ENCODE peak calls at places on chromosomes 2 and 18, in six cellular contexts. One of them, this sample, is unnamed.

GRCh38 chr2:79977782-79978181 is 326.8 kb downstream of the LRRTM1 start:
- DNase-seq in sciatic nerve: no peak
- DNase-seq in right lobe of liver: no peak
- DNase-seq in activated naive CD4-positive, alpha-beta T cell treated with anti-CD3 and anti-CD28 coated beads, Interleukin-2, amount 50 U/mL, for 72 hours: no peak
- DNase-seq in mammary epithelial cell: no peak
- DNase-seq in Calu3: no peak
- DNase-seq in this sample: no peak

GRCh38 chr2:9252002-9252357 is 45.4 kb downstream of the ASAP2 start:
- DNase-seq in activated naive CD4-positive, alpha-beta T cell treated with anti-CD3 and anti-CD28 coated beads, Interleukin-2, amount 50 U/mL, for 72 hours: no peak
- DNase-seq in sciatic nerve: no peak
- DNase-seq in mammary epithelial cell: no peak
- DNase-seq in Calu3: no peak
- DNase-seq in right lobe of liver: no peak
- DNase-seq in this sample: no peak

GRCh38 chr18:42929857-42930256 is 185.6 kb downstream of the RIT2 start:
- DNase-seq in activated naive CD4-positive, alpha-beta T cell treated with anti-CD3 and anti-CD28 coated beads, Interleukin-2, amount 50 U/mL, for 72 hours: no peak
- DNase-seq in right lobe of liver: no peak
- DNase-seq in mammary epithelial cell: peak; percentile 5
- DNase-seq in sciatic nerve: no peak
- DNase-seq in Calu3: no peak
- DNase-seq in this sample: no peak

GRCh38 chr2:40204268-40204667 is 247.6 kb downstream of the SLC8A1 start:
- DNase-seq in activated naive CD4-positive, alpha-beta T cell treated with anti-CD3 and anti-CD28 coated beads, Interleukin-2, amount 50 U/mL, for 72 hours: no peak
- DNase-seq in Calu3: no peak
- DNase-seq in mammary epithelial cell: no peak
- DNase-seq in sciatic nerve: no peak
- DNase-seq in right lobe of liver: no peak
- DNase-seq in this sample: no peak

GRCh38 chr2:99481527-99481926 is 8.3 kb downstream of the REV1 start:
- DNase-seq in mammary epithelial cell: no peak
- DNase-seq in activated naive CD4-positive, alpha-beta T cell treated with anti-CD3 and anti-CD28 coated beads, Interleukin-2, amount 50 U/mL, for 72 hours: no peak
- DNase-seq in right lobe of liver: no peak
- DNase-seq in Calu3: no peak
- DNase-seq in sciatic nerve: no peak
- DNase-seq in this sample: no peak

GRCh38 chr2:114642371-114642770 is 199.9 kb downstream of the DPP10 start:
- DNase-seq in sciatic nerve: no peak
- DNase-seq in Calu3: no peak
- DNase-seq in right lobe of liver: no peak
- DNase-seq in activated naive CD4-positive, alpha-beta T cell treated with anti-CD3 and anti-CD28 coated beads, Interleukin-2, amount 50 U/mL, for 72 hours: no peak
- DNase-seq in mammary epithelial cell: no peak
- DNase-seq in this sample: no peak

GRCh38 chr2:205709319-205709718 is 27.0 kb downstream of the NRP2 start:
- DNase-seq in mammary epithelial cell: peak; percentile 38
- DNase-seq in Calu3: no peak
- DNase-seq in activated naive CD4-positive, alpha-beta T cell treated with anti-CD3 and anti-CD28 coated beads, Interleukin-2, amount 50 U/mL, for 72 hours: no peak
- DNase-seq in right lobe of liver: no peak
- DNase-seq in sciatic nerve: no peak
- DNase-seq in this sample: no peak

GRCh38 chr2:70873541-70873940 is 37.9 kb upstream of the CD207 start:
- DNase-seq in Calu3: no peak
- DNase-seq in sciatic nerve: no peak
- DNase-seq in mammary epithelial cell: no peak
- DNase-seq in right lobe of liver: no peak
- DNase-seq in activated naive CD4-positive, alpha-beta T cell treated with anti-CD3 and anti-CD28 coated beads, Interleukin-2, amount 50 U/mL, for 72 hours: no peak
- DNase-seq in this sample: no peak

GRCh38 chr2:149658553-149658952 is 71.0 kb upstream of the MMADHC start:
- DNase-seq in Calu3: no peak
- DNase-seq in sciatic nerve: no peak
- DNase-seq in mammary epithelial cell: no peak
- DNase-seq in right lobe of liver: no peak
- DNase-seq in activated naive CD4-positive, alpha-beta T cell treated with anti-CD3 and anti-CD28 coated beads, Interleukin-2, amount 50 U/mL, for 72 hours: no peak
- DNase-seq in this sample: no peak

GRCh38 chr2:55879976-55880375 is 43.6 kb downstream of the EFEMP1 start:
- DNase-seq in Calu3: no peak
- DNase-seq in mammary epithelial cell: no peak
- DNase-seq in right lobe of liver: no peak
- DNase-seq in activated naive CD4-positive, alpha-beta T cell treated with anti-CD3 and anti-CD28 coated beads, Interleukin-2, amount 50 U/mL, for 72 hours: no peak
- DNase-seq in sciatic nerve: no peak
- DNase-seq in this sample: no peak

GRCh38 chr2:220533485-220533884 is 906.1 kb downstream of the SLC4A3 start:
- DNase-seq in sciatic nerve: no peak
- DNase-seq in Calu3: peak; percentile 47
- DNase-seq in mammary epithelial cell: peak; percentile 63
- DNase-seq in activated naive CD4-positive, alpha-beta T cell treated with anti-CD3 and anti-CD28 coated beads, Interleukin-2, amount 50 U/mL, for 72 hours: no peak
- DNase-seq in right lobe of liver: no peak
- DNase-seq in this sample: peak; percentile 5

GRCh38 chr18:61127714-61128485 is 205.3 kb upstream of the CDH20 start:
- DNase-seq in activated naive CD4-positive, alpha-beta T cell treated with anti-CD3 and anti-CD28 coated beads, Interleukin-2, amount 50 U/mL, for 72 hours: no peak
- DNase-seq in sciatic nerve: no peak
- DNase-seq in mammary epithelial cell: no peak
- DNase-seq in Calu3: no peak
- DNase-seq in right lobe of liver: no peak
- DNase-seq in this sample: no peak

GRCh38 chr18:48306838-48307237 is 102.3 kb downstream of the ZBTB7C start:
- DNase-seq in Calu3: no peak
- DNase-seq in activated naive CD4-positive, alpha-beta T cell treated with anti-CD3 and anti-CD28 coated beads, Interleukin-2, amount 50 U/mL, for 72 hours: no peak
- DNase-seq in mammary epithelial cell: no peak
- DNase-seq in right lobe of liver: no peak
- DNase-seq in sciatic nerve: no peak
- DNase-seq in this sample: no peak

GRCh38 chr2:207778298-207778882 is 8.7 kb upstream of the FZD5 start:
- DNase-seq in activated naive CD4-positive, alpha-beta T cell treated with anti-CD3 and anti-CD28 coated beads, Interleukin-2, amount 50 U/mL, for 72 hours: no peak
- DNase-seq in mammary epithelial cell: no peak
- DNase-seq in sciatic nerve: no peak
- DNase-seq in Calu3: no peak
- DNase-seq in right lobe of liver: no peak
- DNase-seq in this sample: no peak

GRCh38 chr2:88492002-88492401 is 39.5 kb upstream of the FOXI3 start:
- DNase-seq in activated naive CD4-positive, alpha-beta T cell treated with anti-CD3 and anti-CD28 coated beads, Interleukin-2, amount 50 U/mL, for 72 hours: no peak
- DNase-seq in right lobe of liver: no peak
- DNase-seq in sciatic nerve: no peak
- DNase-seq in mammary epithelial cell: peak; percentile 55
- DNase-seq in Calu3: no peak
- DNase-seq in this sample: no peak

GRCh38 chr2:69960821-69961220 is 610 bp downstream of the ASPRV1 start:
- DNase-seq in right lobe of liver: no peak
- DNase-seq in sciatic nerve: no peak
- DNase-seq in activated naive CD4-positive, alpha-beta T cell treated with anti-CD3 and anti-CD28 coated beads, Interleukin-2, amount 50 U/mL, for 72 hours: peak; percentile 21
- DNase-seq in mammary epithelial cell: no peak
- DNase-seq in Calu3: no peak
- DNase-seq in this sample: no peak

GRCh38 chr18:49238433-49239042 is 221.9 kb downstream of the DYM start:
- DNase-seq in Calu3: peak; percentile 36
- DNase-seq in sciatic nerve: no peak
- DNase-seq in right lobe of liver: no peak
- DNase-seq in activated naive CD4-positive, alpha-beta T cell treated with anti-CD3 and anti-CD28 coated beads, Interleukin-2, amount 50 U/mL, for 72 hours: no peak
- DNase-seq in mammary epithelial cell: no peak
- DNase-seq in this sample: no peak

GRCh38 chr2:204842731-204843490 is 297.6 kb downstream of the PARD3B start:
- DNase-seq in activated naive CD4-positive, alpha-beta T cell treated with anti-CD3 and anti-CD28 coated beads, Interleukin-2, amount 50 U/mL, for 72 hours: no peak
- DNase-seq in right lobe of liver: no peak
- DNase-seq in sciatic nerve: no peak
- DNase-seq in mammary epithelial cell: peak; percentile 55
- DNase-seq in Calu3: no peak
- DNase-seq in this sample: no peak

GRCh38 chr2:29261003-29261402 is 145.8 kb downstream of the CLIP4 start:
- DNase-seq in Calu3: no peak
- DNase-seq in mammary epithelial cell: no peak
- DNase-seq in activated naive CD4-positive, alpha-beta T cell treated with anti-CD3 and anti-CD28 coated beads, Interleukin-2, amount 50 U/mL, for 72 hours: no peak
- DNase-seq in sciatic nerve: no peak
- DNase-seq in right lobe of liver: no peak
- DNase-seq in this sample: no peak

This sample was measured in GM20000.